ENCODE peak calls at places on chromosomes 12 and 14, in seven cellular contexts. M is GM23338, N is osteoblast, O is H9, B is fibroblast of lung, W is H1, A is neural progenitor cell. R is an unnamed sample. For H3K79me2, the result is how much of the 10 kb centered on the place peaks cover.

GRCh38 chr14:96205059-96205993 is 687 bp downstream of the BDKRB2 start:
- DNase-seq in M (no peak), N (no peak), O (no peak), B (no peak), W (no peak), A (no peak), R (peak)

GRCh38 chr12:104494137-104494815 is 37.5 kb downstream of the CHST11 start:
- DNase-seq in M (no peak), N (peak), O (no peak), B (peak), W (no peak), A (no peak), R (peak)

GRCh38 chr12:88111074-88111652 is 30.7 kb downstream of the CEP290 start:
- DNase-seq in M (peak), N (no peak), O (no peak), B (peak), W (no peak), A (peak), R (peak)

GRCh38 chr12:75623631-75624118 is 112.3 kb upstream of the KRR1 start:
- DNase-seq in M (peak), N (no peak), O (peak), B (peak), W (no peak), A (no peak), R (peak)

GRCh38 chr12:27821259-27821973 is 41.4 kb upstream of the MANSC4 start:
- DNase-seq in M (peak), N (no peak), O (peak), B (peak), W (no peak), A (peak), R (peak)

GRCh38 chr12:7787574-7788315 is 1.5 kb upstream of the NANOG start:
- DNase-seq in M (peak), N (no peak), O (peak), B (no peak), W (peak), A (peak), R (peak)

GRCh38 chr12:46942579-46942978 is 116.8 kb upstream of the SLC38A4 start:
- DNase-seq in M (no peak), N (peak), O (no peak), B (peak), W (no peak), A (no peak), R (peak)

GRCh38 chr14:99050309-99050708 is 221.7 kb downstream of the BCL11B start:
- DNase-seq in M (no peak), N (no peak), O (no peak), B (no peak), W (no peak), A (no peak), R (no peak)

GRCh38 chr12:3110579-3110978 is 33.4 kb downstream of the TSPAN9 start:
- DNase-seq in M (no peak), N (no peak), O (no peak), B (no peak), W (no peak), A (no peak), R (no peak)

GRCh38 chr12:85392508-85392907 is 112.5 kb downstream of the ALX1 start:
- DNase-seq in M (no peak), N (no peak), O (no peak), B (no peak), W (no peak), A (no peak), R (no peak)

GRCh38 chr12:89880695-89881350 is 172.2 kb upstream of the ATP2B1 start:
- DNase-seq in M (no peak), N (no peak), O (no peak), B (no peak), W (no peak), A (no peak), R (no peak)

GRCh38 chr12:18383203-18383602 is 121.9 kb downstream of the PIK3C2G start:
- DNase-seq in M (peak), N (peak), O (no peak), B (peak), W (no peak), A (no peak), R (peak)

GRCh38 chr12:6667559-6668210 is 4.8 kb upstream of the ING4 start:
- DNase-seq in M (peak), N (peak), O (peak), B (no peak), W (no peak), A (no peak), R (peak)

GRCh38 chr14:68790656-68791077 is 2.2 kb downstream of the ZFP36L1 start:
- DNase-seq in M (no peak), N (peak), O (no peak), B (no peak), W (peak), A (no peak), R (no peak)

GRCh38 chr12:85856966-85857365 is 17.1 kb upstream of the NTS start:
- DNase-seq in M (no peak), N (no peak), O (no peak), B (no peak), W (no peak), A (no peak), R (no peak)

GRCh38 chr14:69333791-69334337 is 64.2 kb downstream of the ERH start:
- DNase-seq in M (no peak), N (peak), O (no peak), B (no peak), W (no peak), A (no peak), R (no peak)

GRCh38 chr14:105060751-105061427 is 4.3 kb downstream of the GPR132 start:
- DNase-seq in M (no peak), N (peak), O (peak), B (no peak), W (no peak), A (no peak), R (no peak)

GRCh38 chr12:94206886-94207285 is 58.5 kb downstream of the PLXNC1 start:
- DNase-seq in M (no peak), N (no peak), O (no peak), B (no peak), W (no peak), A (no peak), R (no peak)

GRCh38 chr12:28569698-28570411 is 379.6 kb downstream of the CCDC91 start:
- DNase-seq in M (no peak), N (peak), O (no peak), B (peak), W (no peak), A (no peak), R (peak)

DNA sequence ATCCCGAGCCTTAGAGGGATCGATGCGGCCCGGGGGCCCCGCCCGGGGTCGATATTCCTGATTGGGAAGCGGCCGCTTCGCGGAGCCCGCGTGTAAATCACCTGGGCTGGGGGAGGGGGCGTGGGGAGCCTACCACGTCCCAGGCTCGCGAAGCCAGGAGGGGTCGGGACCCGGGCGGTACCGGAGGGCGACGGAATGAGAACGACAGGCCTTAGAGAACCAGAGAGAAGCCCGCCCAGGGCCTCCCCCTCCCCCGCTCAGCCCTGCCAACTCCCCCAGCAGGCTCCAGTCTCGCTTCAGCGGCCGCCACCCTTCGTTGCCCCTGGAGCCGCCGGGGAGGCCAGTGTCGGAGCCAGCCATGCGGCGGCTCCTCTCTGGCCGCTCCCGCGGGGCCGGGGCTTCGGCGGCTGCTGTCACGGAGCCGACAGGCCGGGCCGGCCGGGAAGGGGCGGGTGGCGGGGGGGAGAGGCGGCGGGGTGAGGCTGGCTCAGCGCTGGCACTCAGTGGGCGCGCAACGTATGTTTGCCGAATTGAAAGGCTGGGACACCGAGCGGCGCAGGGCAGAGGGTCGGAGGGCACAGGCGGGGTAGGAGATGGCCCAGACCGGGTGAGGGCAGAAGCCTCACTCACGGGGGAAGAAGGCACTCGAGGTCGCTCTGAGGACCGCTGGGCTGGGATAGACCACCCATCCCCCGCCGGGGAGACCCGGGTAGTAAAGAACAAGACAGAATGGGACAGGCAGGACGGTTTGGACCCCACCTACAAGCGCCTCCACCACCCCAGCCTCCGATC is 1.4 kb upstream of the DNAJC22 start:
- DNase-seq in M (peak), N (peak), O (peak), B (no peak), W (peak), A (peak), R (peak)
- H2AFZ ChIP-seq in M (no peak), N (peak), O (no peak), B (no peak), W (no peak), A (no peak), R (peak)

GRCh38 chr12:63899396-63899795 is 54.9 kb downstream of the SRGAP1 start:
- DNase-seq in M (no peak), N (no peak), O (no peak), B (no peak), W (no peak), A (no peak), R (no peak)
- H3K79me2 ChIP-seq in M (under half), N (half or more), O (under half), B (half or more), W (under half), A (under half), R (half or more)

DNA sequence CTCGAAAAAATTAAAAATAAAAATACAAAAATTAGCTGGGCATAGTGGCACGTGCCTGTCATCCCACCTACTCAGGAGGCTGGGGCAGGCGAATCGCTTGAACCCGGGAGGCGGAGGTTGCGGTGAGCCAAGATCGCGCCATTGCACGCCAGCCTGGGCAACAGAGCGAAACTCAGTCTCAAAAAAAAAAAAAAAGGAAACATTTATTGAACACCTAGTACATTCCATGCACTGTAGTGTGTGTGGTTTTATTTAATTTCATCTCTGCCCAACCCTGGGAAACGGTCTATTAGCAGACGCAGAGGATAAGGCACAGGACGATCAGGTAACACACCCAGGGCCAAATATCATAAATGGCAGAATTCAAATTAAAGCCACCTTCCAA is 35.8 kb upstream of the SINHCAF start:
- DNase-seq in M (no peak), N (no peak), O (no peak), B (no peak), W (no peak), A (no peak), R (no peak)
- H2AFZ ChIP-seq in M (peak), N (no peak), O (no peak), B (no peak), W (no peak), A (peak), R (no peak)

DNA sequence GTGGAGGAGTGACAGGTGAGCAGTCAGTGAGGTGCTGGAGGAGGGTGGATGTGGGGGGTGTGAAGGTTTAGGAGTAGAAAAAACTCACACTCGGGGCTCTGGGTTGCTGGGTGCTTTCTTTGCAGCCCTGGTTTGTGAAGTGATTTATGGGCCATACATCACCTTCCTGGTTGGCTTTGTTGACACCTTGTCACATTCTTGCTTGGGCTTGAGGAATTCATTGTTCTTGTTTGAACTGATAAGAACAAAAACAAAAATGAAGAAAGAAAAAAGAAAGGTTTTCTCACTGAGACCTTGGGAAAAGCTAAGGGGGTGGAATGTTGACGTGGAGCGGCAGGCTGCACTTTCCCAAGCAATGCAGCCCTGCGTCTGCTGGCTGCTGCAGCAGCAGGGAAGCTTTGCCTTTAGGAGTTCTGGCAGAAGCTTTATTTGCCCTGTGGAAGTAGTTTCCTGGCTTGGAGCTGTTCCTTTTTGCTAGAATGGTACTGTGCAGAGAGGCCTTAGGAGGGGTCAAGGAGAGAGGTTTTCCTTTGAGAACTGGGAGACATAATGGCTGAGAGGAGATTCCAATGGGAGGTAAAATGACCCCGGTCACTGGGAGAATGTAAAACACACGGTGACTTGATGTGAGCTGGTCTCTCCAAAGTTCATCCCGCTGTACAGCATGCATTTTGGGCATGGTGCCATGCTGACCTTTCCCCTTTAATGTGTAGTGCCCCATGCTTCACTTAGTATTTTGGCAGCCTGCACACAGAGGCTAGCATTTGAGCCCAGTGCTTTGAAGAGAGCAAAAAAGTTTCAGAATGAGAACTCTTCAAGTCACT is 52.8 kb downstream of the HMGA2 start:
- DNase-seq in M (peak), N (no peak), O (peak), B (peak), W (no peak), A (peak), R (no peak)
- H3K79me2 ChIP-seq in M (under half), N (half or more), O (under half), B (half or more), W (under half), A (half or more), R (half or more)

DNA sequence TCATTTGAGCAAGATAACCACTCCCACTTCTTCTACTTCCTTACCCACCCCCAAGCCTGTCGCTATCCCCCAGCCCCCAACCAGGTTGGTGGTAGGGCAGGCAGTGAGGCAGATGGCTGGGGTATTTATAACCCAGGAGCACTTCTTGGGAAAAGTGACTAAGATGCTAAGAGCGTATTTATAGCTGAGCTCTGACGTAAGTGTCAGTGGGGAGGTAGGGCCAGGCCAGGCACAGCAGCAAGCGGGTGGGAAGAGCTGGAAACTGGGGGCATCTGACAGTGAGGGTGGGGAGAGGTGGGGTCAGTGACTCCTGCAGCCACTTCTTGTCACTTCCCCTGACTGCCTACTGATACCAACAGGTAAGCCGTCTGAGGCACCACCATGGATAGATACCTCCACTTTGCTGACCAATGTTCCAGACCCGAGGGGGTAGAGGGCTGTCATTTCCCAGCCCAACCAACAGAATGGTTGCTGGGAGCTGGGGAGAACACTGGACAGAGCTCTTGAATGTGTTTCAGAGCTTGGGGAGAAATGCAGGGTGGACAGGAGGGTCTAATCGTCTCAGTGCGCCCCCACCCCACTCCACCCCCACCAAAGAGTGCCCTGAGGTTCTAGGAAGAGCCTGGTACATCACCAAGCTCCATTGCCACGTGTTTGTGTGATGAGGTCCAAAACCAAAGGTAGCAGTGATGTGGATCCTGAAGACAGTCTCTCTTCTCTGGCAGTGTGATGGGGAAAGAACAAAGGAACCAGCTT is 2.7 kb upstream of the INHBE start:
- DNase-seq in M (peak), N (peak), O (no peak), B (peak), W (no peak), A (no peak), R (peak)
- H2AFZ ChIP-seq in M (no peak), N (peak), O (no peak), B (peak), W (no peak), A (peak), R (peak)

DNA sequence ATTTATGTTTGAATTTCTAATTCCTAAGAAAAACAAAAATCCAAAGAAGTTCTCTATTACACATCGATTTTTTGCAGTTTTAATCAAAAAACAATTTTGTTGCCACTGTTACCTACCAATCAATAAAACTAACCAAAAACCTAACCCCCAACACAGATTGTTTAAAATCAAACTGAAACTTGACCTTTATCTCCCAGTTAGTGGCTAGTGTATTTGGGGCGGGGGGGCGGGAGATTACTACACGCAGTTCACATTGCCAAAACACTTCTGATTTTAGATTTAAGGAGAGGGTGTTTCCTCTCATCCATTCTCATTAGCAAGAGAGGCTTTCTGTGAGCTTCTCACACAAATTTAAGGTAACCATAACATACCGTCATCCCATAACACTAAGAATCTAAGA is 6.4 kb downstream of the CDC42BPB start:
- DNase-seq in M (no peak), N (no peak), O (no peak), B (no peak), W (no peak), A (no peak), R (no peak)
- H3K79me2 ChIP-seq in M (half or more), N (half or more), O (under half), B (half or more), W (half or more), A (half or more), R (half or more)

GRCh38 chr12:130952545-130952954 is 1.2 kb upstream of the ADGRD1 start:
- DNase-seq in M (no peak), N (no peak), O (no peak), B (no peak), W (no peak), A (no peak), R (no peak)

GRCh38 chr12:130951636-130952035 is 2.1 kb upstream of the ADGRD1 start:
- DNase-seq in M (no peak), N (no peak), O (no peak), B (no peak), W (no peak), A (no peak), R (no peak)

GRCh38 chr12:130953783-130954543 is at the start of gene ADGRD1:
- DNase-seq in M (peak), N (peak), O (no peak), B (no peak), W (no peak), A (no peak), R (peak)

GRCh38 chr12:130949806-130950205 is 3.9 kb upstream of the ADGRD1 start:
- DNase-seq in M (no peak), N (no peak), O (no peak), B (no peak), W (no peak), A (no peak), R (no peak)

DNA sequence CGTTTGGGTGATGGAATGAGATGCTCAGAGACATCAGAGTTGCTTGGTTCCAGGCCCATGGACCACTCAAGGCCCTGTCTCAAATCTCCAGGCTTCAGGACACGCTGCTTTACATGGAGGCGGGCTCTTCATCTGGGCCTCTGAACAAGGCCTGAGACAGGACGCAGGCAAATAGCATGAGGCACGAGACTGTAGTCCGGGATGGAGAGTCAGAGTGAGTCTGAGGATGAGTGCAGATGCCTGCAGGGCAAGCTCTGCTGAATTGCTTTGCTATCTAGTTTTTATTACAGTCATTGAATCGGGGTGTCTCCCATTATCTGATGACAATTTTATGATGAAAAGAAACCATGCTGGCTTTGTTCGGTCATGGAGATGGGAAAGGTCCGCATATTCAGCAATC is 1.6 kb upstream of the ADGRD1 start:
- DNase-seq in M (no peak), N (no peak), O (no peak), B (no peak), W (no peak), A (no peak), R (no peak)
- H2AFZ ChIP-seq in M (peak), N (no peak), O (no peak), B (no peak), W (peak), A (peak), R (no peak)

GRCh38 chr14:39365354-39365753 is 66.9 kb downstream of the FBXO33 start:
- DNase-seq in M (no peak), N (no peak), O (no peak), B (no peak), W (no peak), A (no peak), R (no peak)
- H3K79me2 ChIP-seq in M (under half), N (under half), O (under half), B (under half), W (under half), A (under half), R (half or more)

R was measured in GM23248.